ENCODE peak calls at places on chromosomes 13 and 19, in four cellular contexts. One of them, this sample, is unnamed.

GRCh38 chr13:111493468-111493867 is 173.0 kb downstream of the TEX29 start:
- DNase-seq in IMR-90: no peak
- DNase-seq in PC-3: no peak
- DNase-seq in mucosa of descending colon: no peak
- DNase-seq in this sample: no peak

GRCh38 chr13:56528040-56528760 is 612.5 kb upstream of the PRR20A start:
- DNase-seq in IMR-90: no peak
- DNase-seq in PC-3: no peak
- DNase-seq in mucosa of descending colon: no peak
- DNase-seq in this sample: no peak

GRCh38 chr19:47239610-47240296 is 8.8 kb upstream of the BBC3 start:
- DNase-seq in IMR-90: peak; percentile 47
- DNase-seq in PC-3: no peak
- DNase-seq in mucosa of descending colon: peak; percentile 66
- DNase-seq in this sample: no peak

GRCh38 chr19:8366121-8366581 is 2.2 kb downstream of the ANGPTL4 start:
- DNase-seq in IMR-90: no peak
- DNase-seq in PC-3: no peak
- DNase-seq in mucosa of descending colon: no peak
- DNase-seq in this sample: no peak

GRCh38 chr13:113076681-113077401 is 28.8 kb upstream of the F7 start:
- DNase-seq in IMR-90: no peak
- DNase-seq in PC-3: no peak
- DNase-seq in mucosa of descending colon: no peak
- DNase-seq in this sample: no peak

GRCh38 chr13:51551446-51551845 is 32.8 kb upstream of the WDFY2 start:
- DNase-seq in IMR-90: no peak
- DNase-seq in PC-3: no peak
- DNase-seq in mucosa of descending colon: no peak
- DNase-seq in this sample: no peak

GRCh38 chr13:99527346-99527745 is 26.1 kb downstream of the TM9SF2 start:
- DNase-seq in IMR-90: no peak
- DNase-seq in PC-3: no peak
- DNase-seq in mucosa of descending colon: no peak
- DNase-seq in this sample: no peak

GRCh38 chr19:48290341-48290922 is 20.6 kb downstream of the ZNF114 start:
- DNase-seq in IMR-90: peak; percentile 57
- DNase-seq in PC-3: no peak
- DNase-seq in mucosa of descending colon: no peak
- DNase-seq in this sample: no peak

GRCh38 chr13:40992678-40993077 is 26.4 kb downstream of the ELF1 start:
- DNase-seq in IMR-90: no peak
- DNase-seq in PC-3: peak; percentile 34
- DNase-seq in mucosa of descending colon: no peak
- DNase-seq in this sample: no peak

GRCh38 chr13:48232420-48233096 is 448 bp upstream of the ITM2B start:
- DNase-seq in IMR-90: no peak
- DNase-seq in PC-3: peak; percentile 4
- DNase-seq in mucosa of descending colon: no peak
- DNase-seq in this sample: no peak

GRCh38 chr13:60583911-60584753 is 187.1 kb downstream of the TDRD3 start:
- DNase-seq in IMR-90: peak; percentile 73
- DNase-seq in PC-3: peak; percentile 26
- DNase-seq in mucosa of descending colon: no peak
- DNase-seq in this sample: no peak

GRCh38 chr13:113558461-113558860 is 26.1 kb upstream of the TFDP1 start:
- DNase-seq in IMR-90: no peak
- DNase-seq in PC-3: no peak
- DNase-seq in mucosa of descending colon: no peak
- DNase-seq in this sample: peak; percentile 29

GRCh38 chr19:40089462-40089861 is 1.3 kb downstream of the ZNF780A start:
- DNase-seq in IMR-90: peak; percentile 8
- DNase-seq in PC-3: no peak
- DNase-seq in mucosa of descending colon: no peak
- DNase-seq in this sample: no peak

GRCh38 chr19:42276821-42277220 is 7.8 kb downstream of the CIC start:
- DNase-seq in IMR-90: no peak
- DNase-seq in PC-3: no peak
- DNase-seq in mucosa of descending colon: no peak
- DNase-seq in this sample: no peak

GRCh38 chr19:1177322-1178114 is 3.5 kb upstream of the SBNO2 start:
- DNase-seq in IMR-90: peak; percentile 97
- DNase-seq in PC-3: peak; percentile 94
- DNase-seq in mucosa of descending colon: no peak
- DNase-seq in this sample: peak; percentile 82

GRCh38 chr13:99873832-99874430 is 97.6 kb downstream of the ZIC5 start:
- DNase-seq in IMR-90: no peak
- DNase-seq in PC-3: no peak
- DNase-seq in mucosa of descending colon: no peak
- DNase-seq in this sample: no peak

GRCh38 chr19:11663162-11663561 is 65.9 kb downstream of the ZNF627 start:
- DNase-seq in IMR-90: no peak
- DNase-seq in PC-3: no peak
- DNase-seq in mucosa of descending colon: no peak
- DNase-seq in this sample: no peak

GRCh38 chr13:47835470-47836228 is 165.4 kb downstream of the SUCLA2 start:
- DNase-seq in IMR-90: no peak
- DNase-seq in PC-3: no peak
- DNase-seq in mucosa of descending colon: no peak
- DNase-seq in this sample: no peak

GRCh38 chr19:40762754-40763153 is 11.8 kb downstream of the SNRPA start:
- DNase-seq in IMR-90: no peak
- DNase-seq in PC-3: no peak
- DNase-seq in mucosa of descending colon: no peak
- DNase-seq in this sample: no peak

GRCh38 chr13:64529874-64530485 is 2700.2 kb downstream of the PCDH9 start:
- DNase-seq in IMR-90: no peak
- DNase-seq in PC-3: peak; percentile 30
- DNase-seq in mucosa of descending colon: no peak
- DNase-seq in this sample: no peak

GRCh38 chr13:114281351-114282142 is at the start of gene UPF3A:
- DNase-seq in IMR-90: peak; percentile 87
- DNase-seq in PC-3: peak; percentile 71
- DNase-seq in mucosa of descending colon: peak; percentile 93
- DNase-seq in this sample: peak; percentile 97

GRCh38 chr19:42468273-42468796 is 25.6 kb upstream of the CXCL17 start:
- DNase-seq in IMR-90: peak; percentile 62
- DNase-seq in PC-3: peak; percentile 78
- DNase-seq in mucosa of descending colon: peak; percentile 53
- DNase-seq in this sample: no peak

GRCh38 chr19:56273563-56274117 is 1.1 kb downstream of the EDDM13 start:
- DNase-seq in IMR-90: peak; percentile 45
- DNase-seq in PC-3: peak; percentile 38
- DNase-seq in mucosa of descending colon: no peak
- DNase-seq in this sample: no peak

DNA sequence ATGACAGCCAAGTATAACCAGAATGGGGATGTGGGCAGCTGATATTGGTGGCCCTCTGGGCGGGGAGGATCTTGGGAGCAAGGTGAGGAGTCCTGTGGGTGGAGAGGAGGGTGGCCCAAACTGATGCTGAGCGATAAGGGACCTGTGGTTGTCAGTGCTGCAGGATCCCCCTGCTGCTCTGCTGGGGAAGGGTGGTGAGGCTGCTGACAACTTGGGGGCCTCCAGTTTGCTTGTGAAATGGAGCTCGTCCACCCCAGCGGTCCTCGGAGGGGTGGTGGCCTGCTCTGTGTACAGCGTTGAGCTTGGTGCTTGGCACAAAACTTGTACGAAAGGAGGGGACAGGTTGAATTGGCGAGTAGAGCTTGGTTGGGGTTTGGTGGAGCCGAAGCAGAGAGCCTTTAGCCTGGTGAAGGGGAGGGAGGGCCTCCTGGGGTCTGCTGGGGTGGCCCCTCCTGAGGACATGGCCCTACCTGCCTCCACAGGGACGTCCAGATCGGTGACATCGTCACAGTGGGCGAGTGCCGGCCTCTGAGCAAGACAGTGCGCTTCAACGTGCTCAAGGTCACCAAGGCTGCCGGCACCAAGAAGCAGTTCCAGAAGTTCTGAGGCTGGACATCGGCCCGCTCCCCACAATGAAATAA is 2.9 kb downstream of the RPS11 start:
- DNase-seq in IMR-90: no peak
- DNase-seq in PC-3: no peak
- DNase-seq in mucosa of descending colon: no peak
- DNase-seq in this sample: no peak
- TF ChIP-seq CTCF in IMR-90: no peak
- TF ChIP-seq CTCF in PC-3: no peak
- TF ChIP-seq CTCF in mucosa of descending colon: no peak
- TF ChIP-seq CTCF in this sample: no peak

GRCh38 chr19:6737873-6738725 is 719 bp upstream of the GPR108 start:
- DNase-seq in IMR-90: peak; percentile 80
- DNase-seq in PC-3: peak; percentile 100
- DNase-seq in mucosa of descending colon: peak; percentile 92
- DNase-seq in this sample: peak; percentile 89
- H3K4me3 ChIP-seq in IMR-90: no peak overlapping the region
- H3K4me3 ChIP-seq in PC-3: peak overlapping the region; percentile 67
- H3K4me3 ChIP-seq in mucosa of descending colon: peak overlapping the region; percentile 85
- H3K4me3 ChIP-seq in this sample: peak overlapping the region; percentile 92

GRCh38 chr19:45444318-45445041 is 20.8 kb upstream of the ERCC1 start:
- DNase-seq in IMR-90: peak; percentile 70
- DNase-seq in PC-3: peak; percentile 75
- DNase-seq in mucosa of descending colon: peak; percentile 97
- DNase-seq in this sample: peak; percentile 97

GRCh38 chr19:45446944-45447343 is 20.9 kb upstream of the FOSB start:
- DNase-seq in IMR-90: no peak
- DNase-seq in PC-3: no peak
- DNase-seq in mucosa of descending colon: no peak
- DNase-seq in this sample: no peak

GRCh38 chr19:45448425-45448756 is 19.4 kb upstream of the FOSB start:
- DNase-seq in IMR-90: no peak
- DNase-seq in PC-3: no peak
- DNase-seq in mucosa of descending colon: no peak
- DNase-seq in this sample: no peak

GRCh38 chr19:45445139-45445538 is 21.4 kb upstream of the ERCC1 start:
- DNase-seq in IMR-90: no peak
- DNase-seq in PC-3: no peak
- DNase-seq in mucosa of descending colon: no peak
- DNase-seq in this sample: no peak

DNA sequence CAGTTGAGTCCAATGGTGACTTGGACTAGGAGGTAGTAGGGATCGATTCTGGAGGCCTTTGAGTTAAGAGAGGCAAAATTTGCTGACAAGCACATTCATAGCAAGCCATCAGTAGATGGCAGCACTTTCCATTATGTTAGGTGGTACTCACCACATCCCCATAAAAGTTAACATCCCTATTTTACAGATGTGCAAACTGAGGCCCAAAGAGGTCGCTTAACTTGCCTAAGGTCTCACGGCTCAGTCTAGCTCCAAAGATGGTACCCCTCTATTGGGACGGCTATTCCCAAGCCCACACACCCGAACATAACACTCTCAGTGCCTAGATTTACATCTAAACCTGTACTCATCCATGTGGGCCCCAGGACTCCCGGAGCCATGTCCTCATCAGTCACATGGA is 21.5 kb upstream of the FOSB start:
- DNase-seq in IMR-90: peak; percentile 52
- DNase-seq in PC-3: peak; percentile 44
- DNase-seq in mucosa of descending colon: no peak
- DNase-seq in this sample: no peak
- TF ChIP-seq CTCF in IMR-90: peak; percentile 54
- TF ChIP-seq CTCF in PC-3: peak; percentile 54
- TF ChIP-seq CTCF in mucosa of descending colon: no peak
- TF ChIP-seq CTCF in this sample: no peak

DNA sequence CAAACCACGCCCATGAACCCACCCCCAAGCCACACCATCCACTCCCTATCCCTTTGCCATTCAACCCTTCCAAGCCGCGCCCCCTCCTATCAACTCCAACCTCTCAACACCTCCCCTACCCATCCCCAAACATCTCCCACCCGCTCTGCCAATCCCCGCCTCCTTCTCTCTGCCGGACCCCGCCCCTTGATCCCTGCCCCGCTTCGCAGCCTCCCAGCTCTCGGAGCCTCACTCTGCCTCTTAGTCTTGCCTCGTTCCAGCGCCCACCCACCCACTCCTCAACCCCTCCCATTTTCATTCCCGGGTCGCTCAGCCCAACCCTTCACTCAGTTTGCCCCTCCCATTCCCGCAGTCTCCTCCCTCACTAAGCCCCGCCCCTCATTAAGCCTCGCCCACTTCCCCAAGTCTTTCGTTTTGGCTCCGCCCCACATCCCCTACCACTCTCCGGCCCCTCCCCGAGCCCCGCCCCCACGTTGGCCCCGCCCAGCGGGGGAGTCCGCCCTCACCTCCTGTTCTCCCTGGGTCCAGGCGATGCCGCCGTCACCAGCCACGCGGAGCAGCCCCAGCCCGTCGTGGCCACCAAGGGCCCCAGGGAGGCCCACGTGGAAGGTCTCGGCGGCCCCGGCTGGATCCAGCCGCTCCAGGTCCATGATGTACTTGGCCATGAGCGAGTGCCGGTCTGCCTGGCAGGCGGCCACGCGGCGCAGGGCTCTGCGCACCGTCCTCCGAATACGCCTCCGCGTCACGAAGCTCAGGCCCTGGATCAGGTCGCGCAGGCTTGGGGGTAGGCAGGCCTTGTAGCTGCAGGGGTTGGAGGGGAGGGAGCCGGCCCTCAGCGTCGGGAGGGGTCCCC is 5.7 kb downstream of the JAK3 start:
- DNase-seq in IMR-90: peak; percentile 63
- DNase-seq in PC-3: peak; percentile 97
- DNase-seq in mucosa of descending colon: peak; percentile 84
- DNase-seq in this sample: no peak
- H3K4me3 ChIP-seq in IMR-90: peak overlapping the region; percentile 35
- H3K4me3 ChIP-seq in PC-3: peak overlapping the region; percentile 76
- H3K4me3 ChIP-seq in mucosa of descending colon: no peak overlapping the region
- H3K4me3 ChIP-seq in this sample: peak overlapping the region; percentile 60

GRCh38 chr13:110108348-110109139 is 198.4 kb downstream of the COL4A1 start:
- DNase-seq in IMR-90: peak; percentile 88
- DNase-seq in PC-3: peak; percentile 80
- DNase-seq in mucosa of descending colon: peak; percentile 67
- DNase-seq in this sample: peak; percentile 89
- TF ChIP-seq CTCF in IMR-90: peak; percentile 91
- TF ChIP-seq CTCF in PC-3: peak; percentile 78
- TF ChIP-seq CTCF in mucosa of descending colon: no peak
- TF ChIP-seq CTCF in this sample: peak; percentile 65

This sample was measured in coronary artery.